ENCODE peak calls at places on chromosomes 1 and 21, in four cellular contexts. O is GM12878, Z is WTC11, A is K562. C is an unnamed sample.

GRCh38 chr1:181936768-181937581 is 124.5 kb downstream of the ZNF648 start:
- DNase-seq in A (peak; percentile 75), Z (peak; percentile 80), O (peak; percentile 86), C (peak; percentile 57)

GRCh38 chr21:44013380-44014088 is 1.4 kb downstream of the TRAPPC10 start:
- DNase-seq in Z (no peak), A (no peak), O (peak; percentile 32), C (no peak)

GRCh38 chr1:224274970-224275626 is 54.9 kb downstream of the NVL start:
- DNase-seq in A (no peak), Z (no peak), O (no peak), C (no peak)

GRCh38 chr1:8736927-8737326 is 80.5 kb downstream of the RERE start:
- DNase-seq in A (no peak), Z (no peak), O (no peak), C (peak; percentile 82)

GRCh38 chr1:244041475-244042100 is 9.5 kb upstream of the ZBTB18 start:
- DNase-seq in Z (no peak), A (no peak), O (no peak), C (no peak)

GRCh38 chr1:33738536-33738935 is 125.3 kb upstream of the HMGB4 start:
- DNase-seq in A (no peak), O (no peak), Z (no peak), C (no peak)

GRCh38 chr1:233440952-233441401 is 113.5 kb downstream of the MAP3K21 start:
- DNase-seq in A (peak; percentile 41), Z (peak; percentile 34), O (peak; percentile 54), C (peak; percentile 31)

GRCh38 chr1:226736001-226736907 is 2.8 kb downstream of the ITPKB start:
- DNase-seq in A (no peak), O (no peak), Z (peak; percentile 33), C (no peak)

GRCh38 chr1:102191723-102192122 is 195.0 kb upstream of the OLFM3 start:
- DNase-seq in O (peak; percentile 7), A (no peak), Z (no peak), C (peak; percentile 45)

GRCh38 chr1:24374891-24375786 is 38.4 kb downstream of the STPG1 start:
- DNase-seq in A (no peak), Z (peak; percentile 42), O (no peak), C (no peak)

GRCh38 chr1:27886353-27886679 is 14.0 kb downstream of the THEMIS2 start:
- DNase-seq in Z (no peak), O (no peak), A (no peak), C (no peak)

GRCh38 chr1:102891868-102892625 is 216.3 kb downstream of the COL11A1 start:
- DNase-seq in O (no peak), A (no peak), Z (no peak), C (no peak)

GRCh38 chr1:176111835-176112234 is 95.3 kb downstream of the COP1 start:
- DNase-seq in A (no peak), Z (no peak), O (no peak), C (no peak)

GRCh38 chr1:1191734-1192133 is 14.7 kb downstream of the TNFRSF18 start:
- DNase-seq in Z (no peak), A (no peak), O (no peak), C (no peak)

GRCh38 chr1:236908669-236909068 is 95.6 kb downstream of the MT1HL1 start:
- DNase-seq in A (no peak), O (no peak), Z (no peak), C (no peak)

GRCh38 chr1:27981146-27981545 is 21.4 kb downstream of the XKR8 start:
- DNase-seq in Z (no peak), A (peak; percentile 3), O (no peak), C (no peak)

GRCh38 chr1:84269286-84269685 is 32.2 kb upstream of the SAMD13 start:
- DNase-seq in Z (no peak), O (no peak), A (no peak), C (no peak)

GRCh38 chr1:226990133-226990716 is 50.1 kb downstream of the COQ8A start:
- DNase-seq in O (no peak), A (peak; percentile 57), Z (no peak), C (peak; percentile 28)

GRCh38 chr1:197677752-197678295 is 97.5 kb downstream of the DENND1B start:
- DNase-seq in A (no peak), Z (no peak), O (no peak), C (no peak)

GRCh38 chr1:14763977-14764376 is 165.5 kb downstream of the KAZN start:
- DNase-seq in A (no peak), O (no peak), Z (no peak), C (no peak)

GRCh38 chr1:21251773-21252471 is 38.3 kb downstream of the ECE1 start:
- DNase-seq in Z (no peak), O (no peak), A (no peak), C (peak; percentile 91)

GRCh38 chr1:67429528-67430357 is 459 bp downstream of the SERBP1 start:
- DNase-seq in A (peak; percentile 39), O (no peak), Z (no peak), C (no peak)

GRCh38 chr1:93427656-93428055 is 20.3 kb upstream of the FNBP1L start:
- DNase-seq in O (no peak), A (no peak), Z (no peak), C (no peak)

GRCh38 chr1:38929476-38929875 is 12.2 kb downstream of the RHBDL2 start:
- DNase-seq in O (no peak), A (no peak), Z (no peak), C (no peak)

GRCh38 chr1:209086486-209087192 is 496.9 kb upstream of the CAMK1G start:
- DNase-seq in Z (no peak), O (peak; percentile 77), A (no peak), C (no peak)

GRCh38 chr1:230824571-230825060 is 43.7 kb downstream of the C1orf198 start:
- DNase-seq in O (no peak), A (no peak), Z (no peak), C (no peak)

GRCh38 chr1:223363057-223363855 is 720 bp downstream of the SUSD4 start:
- DNase-seq in Z (peak; percentile 53), A (peak; percentile 42), O (no peak), C (no peak)

GRCh38 chr1:161088587-161089110 is 709 bp downstream of the NECTIN4 start:
- DNase-seq in A (no peak), O (no peak), Z (no peak), C (no peak)
- TF ChIP-seq TCF7 in A (no peak), O (no peak), Z (no peak), C (no peak)

GRCh38 chr1:212149566-212149965 is 114.0 kb downstream of the DTL start:
- DNase-seq in A (no peak), O (no peak), Z (no peak), C (no peak)

GRCh38 chr1:212142883-212143530 is 107.5 kb downstream of the DTL start:
- DNase-seq in A (no peak), O (no peak), Z (no peak), C (no peak)

GRCh38 chr1:212152308-212152693 is 116.8 kb downstream of the DTL start:
- DNase-seq in O (no peak), A (peak; percentile 60), Z (no peak), C (no peak)

GRCh38 chr1:212152869-212153268 is 117.3 kb downstream of the DTL start:
- DNase-seq in Z (no peak), A (no peak), O (no peak), C (no peak)

GRCh38 chr1:212147581-212148033 is 112.1 kb downstream of the DTL start:
- DNase-seq in O (no peak), Z (no peak), A (peak; percentile 39), C (no peak)
- TF ChIP-seq CBFB in O (no peak), Z (no peak), A (no peak), C (no peak)

DNA sequence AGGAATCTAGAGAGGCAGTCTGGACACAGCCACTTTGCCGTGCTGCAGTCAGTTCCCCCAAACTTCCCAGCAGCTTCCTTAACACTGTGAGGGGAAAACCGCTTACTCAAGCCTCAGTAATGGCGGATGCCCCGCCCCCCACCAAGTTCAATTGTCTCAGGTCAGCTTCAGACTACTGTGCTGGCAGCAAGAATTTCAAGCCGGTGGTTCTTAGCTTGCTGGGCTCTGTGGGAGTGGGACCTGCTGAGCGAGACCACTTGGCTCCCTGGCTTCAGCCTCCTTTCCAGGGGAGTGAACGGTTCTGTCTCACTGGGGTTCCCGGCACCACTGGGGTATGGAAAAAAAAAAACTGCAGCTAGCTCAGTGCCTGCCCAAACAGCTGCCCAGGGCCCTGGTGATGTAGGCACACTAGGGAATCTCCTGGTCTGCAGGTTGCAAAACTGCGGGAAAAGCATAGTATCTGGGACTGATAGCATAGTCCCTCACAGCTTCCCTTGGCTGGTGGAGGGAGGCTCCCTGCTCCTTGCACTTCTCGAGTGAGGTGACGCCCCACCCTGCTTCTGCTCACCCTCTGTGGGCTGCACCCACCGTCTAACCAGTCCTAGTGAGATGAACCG is 23.7 kb upstream of the HFM1 start:
- DNase-seq in A (no peak), O (no peak), Z (peak; percentile 55), C (no peak)
- TF ChIP-seq TCF7 in A (no peak), O (no peak), Z (no peak), C (no peak)

DNA sequence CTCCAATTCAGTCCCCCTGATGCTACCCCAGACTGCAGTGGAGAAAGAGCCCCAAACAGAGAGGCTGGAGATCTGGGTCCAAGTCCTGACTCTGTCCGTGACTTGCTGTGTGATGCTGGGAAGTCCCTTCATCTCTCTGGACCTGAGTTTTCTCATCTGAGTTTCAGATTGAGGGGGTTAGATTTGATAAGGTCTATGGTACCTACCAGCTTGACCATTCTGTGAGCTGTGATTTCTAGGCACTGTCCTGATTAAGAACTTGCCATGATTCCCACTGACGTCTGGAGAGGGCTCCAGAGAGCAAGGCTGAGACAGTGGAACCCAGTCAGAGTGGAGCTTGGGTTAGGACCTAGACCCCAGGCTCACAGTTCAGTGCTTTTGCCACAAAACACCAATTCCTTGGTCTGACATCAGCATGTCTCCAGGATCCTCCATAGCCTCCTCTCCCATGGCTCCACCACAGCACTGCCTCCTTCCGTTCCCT is 43.8 kb upstream of the DMBX1 start:
- DNase-seq in Z (no peak), O (no peak), A (no peak), C (no peak)
- TF ChIP-seq CBFB in Z (no peak), O (no peak), A (no peak), C (no peak)

DNA sequence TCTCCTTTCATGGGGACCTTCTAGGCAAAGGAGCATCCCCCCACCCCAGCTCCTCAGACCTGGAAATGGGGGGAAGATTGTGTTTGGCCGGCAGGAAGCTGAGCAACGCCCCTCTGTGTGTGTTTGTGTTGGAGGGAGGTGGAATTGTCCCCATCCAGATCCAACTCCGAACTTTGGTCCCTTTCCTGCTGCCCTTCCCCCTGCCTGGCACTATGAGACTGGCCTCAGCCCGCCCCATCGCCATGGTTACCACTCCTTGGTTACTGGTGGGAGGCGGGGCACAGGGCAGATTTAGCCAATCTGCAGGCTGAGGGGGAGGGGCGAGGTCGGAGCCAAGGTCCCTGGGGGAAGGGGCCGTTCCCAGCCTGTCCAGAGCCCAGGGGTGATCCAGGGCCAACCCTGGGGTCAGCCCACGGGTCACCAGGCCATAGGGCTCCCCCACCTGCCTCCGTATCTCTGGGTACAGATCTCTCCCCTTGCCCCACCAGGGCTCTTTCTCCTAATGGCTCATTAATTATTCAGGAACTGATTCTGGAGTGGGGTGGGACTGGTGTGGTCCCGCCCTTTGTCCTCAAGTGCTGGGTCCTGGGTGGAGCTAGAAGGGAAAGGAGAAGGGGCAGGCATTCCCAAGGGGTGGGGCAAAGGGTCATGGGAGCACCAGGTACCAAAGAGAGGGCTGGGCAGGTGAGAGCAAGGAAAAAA is 15.2 kb downstream of the PTPRF start:
- DNase-seq in Z (peak; percentile 98), A (peak; percentile 71), O (no peak), C (peak; percentile 98)
- TF ChIP-seq TCF7 in Z (no peak), A (no peak), O (no peak), C (no peak)

DNA sequence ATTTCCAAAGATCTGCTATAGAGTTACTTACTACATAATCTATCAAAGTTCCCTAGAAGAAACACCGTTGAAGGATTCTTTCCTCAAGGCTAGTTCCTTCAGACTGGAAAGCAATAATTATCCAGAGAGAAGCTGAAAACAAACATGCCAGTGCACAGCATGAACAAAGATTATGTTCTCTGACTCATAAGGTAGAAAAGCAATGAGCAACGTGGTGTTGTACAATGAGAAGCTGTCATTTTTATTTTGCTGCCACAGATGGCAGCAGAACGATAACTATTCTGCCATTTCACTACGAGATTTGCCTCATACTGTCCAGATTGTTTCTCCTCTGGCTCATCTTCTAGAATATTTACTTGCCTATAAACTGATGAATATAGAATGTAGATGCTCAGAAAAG is 10.7 kb downstream of the EXTL2 start:
- DNase-seq in O (no peak), Z (no peak), A (peak; percentile 8), C (peak; percentile 28)
- TF ChIP-seq CBFB in O (no peak), Z (no peak), A (no peak), C (no peak)